ENCODE peak calls at places on chromosomes 3 and 15, in seven cellular contexts. G is bronchial epithelial cell, F is GM12864, W is Peyer's patch, D is fibroblast of mammary gland, M is coronary artery, T is AG09309. H is an unnamed sample.

GRCh38 chr3:186298876-186299275 is 63.2 kb downstream of the DGKG start:
- DNase-seq in G (peak; percentile 15), F (no peak), W (no peak), D (peak; percentile 60), M (no peak), T (no peak), H (no peak)

GRCh38 chr3:188469228-188469885 is 315.4 kb downstream of the LPP start:
- DNase-seq in G (no peak), F (no peak), W (no peak), D (peak; percentile 69), M (no peak), T (no peak), H (peak; percentile 52)

GRCh38 chr3:11099306-11099705 is 55.0 kb upstream of the HRH1 start:
- DNase-seq in G (no peak), F (no peak), W (no peak), D (peak; percentile 19), M (no peak), T (no peak), H (peak; percentile 28)

GRCh38 chr3:76349715-76350480 is 564.5 kb upstream of the ZNF717 start:
- DNase-seq in G (peak; percentile 8), F (no peak), W (no peak), D (no peak), M (no peak), T (no peak), H (no peak)

GRCh38 chr3:190892328-190893011 is 30.0 kb upstream of the GMNC start:
- DNase-seq in G (peak; percentile 14), F (no peak), W (no peak), D (peak; percentile 23), M (no peak), T (no peak), H (no peak)

GRCh38 chr15:68797157-68797556 is 23.5 kb downstream of the ANP32A start:
- DNase-seq in G (no peak), F (peak; percentile 59), W (no peak), D (no peak), M (no peak), T (no peak), H (no peak)

GRCh38 chr15:101648356-101648755 is 3.8 kb downstream of the TM2D3 start:
- DNase-seq in G (no peak), F (no peak), W (no peak), D (no peak), M (no peak), T (no peak), H (no peak)

GRCh38 chr3:89179355-89179997 is 72.1 kb downstream of the EPHA3 start:
- DNase-seq in G (peak; percentile 97), F (no peak), W (no peak), D (peak; percentile 11), M (no peak), T (no peak), H (no peak)

GRCh38 chr3:55434789-55435188 is 52.3 kb downstream of the WNT5A start:
- DNase-seq in G (peak; percentile 13), F (peak; percentile 24), W (peak; percentile 71), D (peak; percentile 62), M (no peak), T (no peak), H (peak; percentile 55)

GRCh38 chr3:181915556-181915955 is 203.8 kb downstream of the SOX2 start:
- DNase-seq in G (peak; percentile 73), F (no peak), W (no peak), D (no peak), M (no peak), T (no peak), H (no peak)

GRCh38 chr15:34297059-34297458 is 40.5 kb downstream of the SLC12A6 start:
- DNase-seq in G (no peak), F (no peak), W (no peak), D (no peak), M (no peak), T (peak; percentile 33), H (no peak)

GRCh38 chr15:44068346-44068745 is 126.7 kb downstream of the FRMD5 start:
- DNase-seq in G (no peak), F (no peak), W (no peak), D (no peak), M (no peak), T (no peak), H (no peak)

GRCh38 chr15:33154366-33155166 is 39.9 kb downstream of the FMN1 start:
- DNase-seq in G (peak; percentile 38), F (no peak), W (peak; percentile 57), D (peak; percentile 84), M (no peak), T (peak; percentile 71), H (peak; percentile 28)

GRCh38 chr15:33153548-33153947 is 41.0 kb downstream of the FMN1 start:
- DNase-seq in G (no peak), F (no peak), W (no peak), D (no peak), M (no peak), T (no peak), H (no peak)

GRCh38 chr15:33150993-33151392 is 43.5 kb downstream of the FMN1 start:
- DNase-seq in G (no peak), F (no peak), W (no peak), D (no peak), M (no peak), T (no peak), H (no peak)

GRCh38 chr15:33150516-33150915 is 44.0 kb downstream of the FMN1 start:
- DNase-seq in G (no peak), F (no peak), W (no peak), D (no peak), M (no peak), T (no peak), H (no peak)

GRCh38 chr15:33152502-33153109 is 41.9 kb downstream of the FMN1 start:
- DNase-seq in G (peak; percentile 72), F (no peak), W (no peak), D (peak; percentile 78), M (no peak), T (no peak), H (peak; percentile 14)
- H3K4me3 ChIP-seq in G (no peak overlapping the region), F (no peak overlapping the region), W (no peak overlapping the region), D (no peak overlapping the region), M (peak overlapping the region; percentile 53), T (no peak overlapping the region), H (no peak overlapping the region)

DNA sequence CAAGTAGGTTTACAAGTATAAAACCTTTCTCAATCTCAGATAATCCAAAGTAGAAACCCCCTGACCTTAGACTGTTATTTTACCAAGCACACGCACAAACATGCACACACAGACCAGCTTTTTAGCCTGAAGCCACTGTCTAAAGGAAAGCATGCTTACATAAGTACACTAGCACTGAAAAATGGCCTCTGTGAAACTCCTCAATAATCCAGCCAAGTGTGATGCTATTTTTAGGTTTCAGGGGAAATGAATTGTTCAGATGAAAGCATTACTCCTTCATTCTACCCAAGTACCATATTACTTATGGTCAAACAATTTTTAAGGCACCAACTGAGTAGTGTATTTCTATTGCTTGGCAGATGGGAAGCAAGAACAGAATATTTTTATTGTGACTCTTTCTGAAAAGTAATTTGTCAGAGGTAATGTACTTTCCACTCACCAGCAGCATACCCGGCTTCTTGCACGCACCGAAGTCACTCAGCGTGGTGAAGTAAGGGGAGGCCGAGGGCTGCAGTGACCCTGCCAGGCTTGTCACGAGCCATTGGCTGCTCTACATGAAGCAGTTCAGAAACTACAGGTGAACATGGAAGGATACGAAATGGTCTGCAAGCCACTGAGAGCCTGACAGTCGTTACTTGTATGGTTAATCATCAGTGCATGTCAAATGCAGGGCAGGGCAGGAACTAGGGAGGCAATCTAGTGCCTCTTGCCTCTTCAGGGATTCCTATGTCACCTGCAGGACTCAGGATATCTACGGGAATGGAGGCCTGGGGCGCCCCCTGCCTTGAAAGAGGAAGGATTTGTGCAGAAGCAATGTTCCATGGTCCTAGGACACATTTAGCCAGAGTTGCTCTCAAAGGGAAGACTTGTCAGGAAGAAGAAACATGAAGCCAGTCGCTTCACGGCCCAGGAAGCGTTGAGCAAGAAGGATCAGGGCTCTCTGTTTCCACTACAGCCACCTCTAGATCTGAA is 106.6 kb downstream of the GABRB3 start:
- DNase-seq in G (peak; percentile 1), F (no peak), W (no peak), D (no peak), M (no peak), T (no peak), H (no peak)
- TF ChIP-seq CTCF in G (no peak), F (no peak), W (no peak), D (no peak), M (no peak), T (no peak), H (no peak)

GRCh38 chr15:94324835-94325767 is 93.7 kb downstream of the MCTP2 start:
- DNase-seq in G (peak; percentile 39), F (no peak), W (peak; percentile 78), D (no peak), M (no peak), T (no peak), H (no peak)

GRCh38 chr15:94317211-94317610 is 85.8 kb downstream of the MCTP2 start:
- DNase-seq in G (no peak), F (no peak), W (no peak), D (no peak), M (no peak), T (no peak), H (no peak)

GRCh38 chr15:94323076-94323475 is 91.7 kb downstream of the MCTP2 start:
- DNase-seq in G (no peak), F (no peak), W (no peak), D (no peak), M (no peak), T (no peak), H (no peak)

GRCh38 chr15:94324117-94324826 is 92.9 kb downstream of the MCTP2 start:
- DNase-seq in G (peak; percentile 52), F (peak; percentile 25), W (peak; percentile 72), D (peak; percentile 64), M (no peak), T (no peak), H (peak; percentile 71)

DNA sequence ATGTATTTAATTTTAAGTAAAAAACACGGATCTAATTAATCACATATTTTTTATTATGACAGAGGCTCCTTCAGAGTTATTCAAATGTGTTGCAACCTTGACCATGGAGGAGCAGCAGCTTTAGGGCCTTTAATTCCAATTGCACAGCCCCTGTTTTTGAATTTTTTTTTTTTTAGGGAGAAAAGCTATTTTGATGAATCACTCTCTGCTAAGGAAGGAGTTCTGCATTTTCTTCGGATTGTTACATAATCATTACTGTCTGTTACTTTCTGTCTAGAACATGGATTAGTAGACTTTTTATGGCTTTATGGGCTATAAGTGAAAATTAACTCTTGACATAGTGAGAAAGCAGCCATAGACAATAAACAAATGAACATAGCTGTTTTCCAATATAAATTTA is 90.8 kb downstream of the MCTP2 start:
- DNase-seq in G (no peak), F (no peak), W (no peak), D (no peak), M (no peak), T (peak; percentile 58), H (no peak)
- H3K4me3 ChIP-seq in G (no peak overlapping the region), F (no peak overlapping the region), W (no peak overlapping the region), D (no peak overlapping the region), M (no peak overlapping the region), T (no peak overlapping the region), H (no peak overlapping the region)

GRCh38 chr3:142914286-142914811 is 25.5 kb upstream of the PCOLCE2 start:
- DNase-seq in G (no peak), F (no peak), W (no peak), D (no peak), M (no peak), T (no peak), H (no peak)

GRCh38 chr3:142916611-142917010 is 27.7 kb upstream of the PCOLCE2 start:
- DNase-seq in G (peak; percentile 54), F (no peak), W (no peak), D (peak; percentile 54), M (no peak), T (no peak), H (no peak)

GRCh38 chr3:142912440-142913172 is 23.7 kb upstream of the PCOLCE2 start:
- DNase-seq in G (no peak), F (no peak), W (no peak), D (peak; percentile 41), M (no peak), T (no peak), H (peak; percentile 27)

GRCh38 chr3:142913432-142913831 is 24.5 kb upstream of the PCOLCE2 start:
- DNase-seq in G (no peak), F (no peak), W (no peak), D (no peak), M (no peak), T (no peak), H (no peak)

GRCh38 chr3:142915636-142916035 is 26.8 kb upstream of the PCOLCE2 start:
- DNase-seq in G (no peak), F (no peak), W (no peak), D (no peak), M (no peak), T (no peak), H (no peak)
- TF ChIP-seq CTCF in G (no peak), F (no peak), W (no peak), D (no peak), M (no peak), T (no peak), H (no peak)